ENCODE peak calls at places on chromosomes 6 and 20, in eight cellular contexts. Y is lower lobe of right lung; P is SK-N-DZ; J is activated CD4-positive, alpha-beta T cell treated with anti-CD3 and anti-CD28 coated beads, Interleukin-2, amount 10 ng/mL, durations not matched to agents 7 days and 5 days; Z is HS-27A; Q is small intestine; N is stimulated activated CD8-positive, alpha-beta memory T cell treated with anti-CD3 and anti-CD28 coated beads, Interleukin-4, amount 100 ng/mL, for 4 hours; K is body of pancreas. W is an unnamed sample.

GRCh38 chr6:129679758-129680157 is 30.2 kb downstream of the ARHGAP18 start:
- DNase-seq in Y (no peak), P (peak), J (no peak), Z (peak), Q (no peak), N (no peak), K (no peak), W (no peak)

GRCh38 chr6:26275663-26276062 is 89.3 kb upstream of the BTN3A2 start:
- DNase-seq in Y (no peak), P (no peak), J (no peak), Z (no peak), Q (no peak), N (no peak), K (no peak), W (no peak)

GRCh38 chr6:153625089-153625488 is 414.0 kb upstream of the OPRM1 start:
- DNase-seq in Y (no peak), P (no peak), J (no peak), Z (no peak), Q (no peak), N (no peak), K (peak), W (no peak)

GRCh38 chr20:32037929-32038328 is 14.1 kb upstream of the HCK start:
- DNase-seq in Y (no peak), P (no peak), J (no peak), Z (no peak), Q (no peak), N (no peak), K (no peak), W (no peak)

GRCh38 chr6:12288844-12289654 is 1.1 kb upstream of the EDN1 start:
- DNase-seq in Y (no peak), P (peak), J (peak), Z (peak), Q (peak), N (no peak), K (peak), W (no peak)

GRCh38 chr20:6588296-6588695 is 179.2 kb upstream of the BMP2 start:
- DNase-seq in Y (no peak), P (no peak), J (no peak), Z (peak), Q (peak), N (no peak), K (peak), W (peak)

GRCh38 chr20:9021216-9021615 is 47.7 kb upstream of the PLCB4 start:
- DNase-seq in Y (no peak), P (no peak), J (no peak), Z (no peak), Q (no peak), N (no peak), K (no peak), W (no peak)

GRCh38 chr20:22620342-22620741 is 36.0 kb upstream of the FOXA2 start:
- DNase-seq in Y (no peak), P (no peak), J (no peak), Z (no peak), Q (no peak), N (no peak), K (no peak), W (no peak)

GRCh38 chr6:45021652-45022051 is 306.5 kb upstream of the RUNX2 start:
- DNase-seq in Y (no peak), P (no peak), J (peak), Z (no peak), Q (no peak), N (no peak), K (no peak), W (peak)

GRCh38 chr6:170091000-170091638 is 199.8 kb downstream of the DLL1 start:
- DNase-seq in Y (peak), P (no peak), J (no peak), Z (no peak), Q (no peak), N (no peak), K (peak), W (no peak)

GRCh38 chr20:58586565-58587093 is 64.5 kb upstream of the STX16 start:
- DNase-seq in Y (no peak), P (no peak), J (no peak), Z (no peak), Q (no peak), N (no peak), K (no peak), W (no peak)

GRCh38 chr20:60172306-60172984 is 214.2 kb downstream of the CDH26 start:
- DNase-seq in Y (no peak), P (no peak), J (no peak), Z (no peak), Q (no peak), N (no peak), K (no peak), W (no peak)

GRCh38 chr6:30612687-30613248 is 4.3 kb downstream of the PPP1R10 start:
- DNase-seq in Y (no peak), P (no peak), J (no peak), Z (no peak), Q (no peak), N (no peak), K (no peak), W (no peak)

GRCh38 chr6:20455175-20456075 is 53.7 kb downstream of the E2F3 start:
- DNase-seq in Y (no peak), P (no peak), J (no peak), Z (no peak), Q (no peak), N (no peak), K (no peak), W (no peak)

GRCh38 chr20:61333484-61334108 is 81.5 kb downstream of the CDH4 start:
- DNase-seq in Y (no peak), P (no peak), J (no peak), Z (no peak), Q (no peak), N (no peak), K (no peak), W (no peak)

GRCh38 chr6:157909282-157909664 is 72.4 kb upstream of the SYNJ2 start:
- DNase-seq in Y (no peak), P (no peak), J (no peak), Z (no peak), Q (no peak), N (no peak), K (no peak), W (no peak)

GRCh38 chr6:25202505-25202904 is 76.7 kb upstream of the CARMIL1 start:
- DNase-seq in Y (no peak), P (no peak), J (no peak), Z (no peak), Q (no peak), N (no peak), K (no peak), W (no peak)

GRCh38 chr6:47414517-47415167 is 62.9 kb upstream of the CD2AP start:
- DNase-seq in Y (no peak), P (no peak), J (peak), Z (no peak), Q (peak), N (no peak), K (peak), W (no peak)

GRCh38 chr6:142731611-142732010 is 213.4 kb downstream of the HIVEP2 start:
- DNase-seq in Y (no peak), P (no peak), J (no peak), Z (no peak), Q (no peak), N (no peak), K (no peak), W (no peak)

GRCh38 chr6:13813621-13814175 is 659 bp downstream of the MCUR1 start:
- DNase-seq in Y (peak), P (peak), J (peak), Z (peak), Q (peak), N (no peak), K (peak), W (peak)

GRCh38 chr20:17971571-17972013 is 2.8 kb downstream of the MGME1 start:
- DNase-seq in Y (no peak), P (no peak), J (no peak), Z (peak), Q (peak), N (no peak), K (no peak), W (no peak)

GRCh38 chr6:111274593-111275217 is 187.4 kb downstream of the SLC16A10 start:
- DNase-seq in Y (no peak), P (no peak), J (no peak), Z (no peak), Q (no peak), N (no peak), K (no peak), W (no peak)

GRCh38 chr6:143223895-143224294 is 163.2 kb downstream of the AIG1 start:
- DNase-seq in Y (no peak), P (no peak), J (no peak), Z (no peak), Q (peak), N (no peak), K (peak), W (no peak)

W was measured in NCI-H2081.